ENCODE peak calls at places on chromosomes 4 and X, in seven cellular contexts. One of them, this sample, is unnamed.

GRCh38 chr4:168537556-168537955 is 40.7 kb downstream of the PALLD start:
- DNase-seq in suprapubic skin: no peak
- DNase-seq in heart right ventricle: no peak
- DNase-seq in GM13976: no peak
- DNase-seq in tibial nerve: no peak
- DNase-seq in neural crest cell: no peak
- DNase-seq in foreskin keratinocyte: no peak
- DNase-seq in this sample: no peak

GRCh38 chr4:72365016-72365415 is 204.0 kb downstream of the ADAMTS3 start:
- DNase-seq in suprapubic skin: no peak
- DNase-seq in heart right ventricle: no peak
- DNase-seq in GM13976: no peak
- DNase-seq in tibial nerve: no peak
- DNase-seq in neural crest cell: no peak
- DNase-seq in foreskin keratinocyte: no peak
- DNase-seq in this sample: no peak

GRCh38 chr4:129094347-129094746 is 1.0 kb upstream of the SCLT1 start:
- DNase-seq in suprapubic skin: no peak
- DNase-seq in heart right ventricle: no peak
- DNase-seq in GM13976: no peak
- DNase-seq in tibial nerve: no peak
- DNase-seq in neural crest cell: no peak
- DNase-seq in foreskin keratinocyte: no peak
- DNase-seq in this sample: no peak

GRCh38 chr4:48343035-48343434 is 1.7 kb downstream of the SLAIN2 start:
- DNase-seq in suprapubic skin: no peak
- DNase-seq in heart right ventricle: no peak
- DNase-seq in GM13976: no peak
- DNase-seq in tibial nerve: no peak
- DNase-seq in neural crest cell: no peak
- DNase-seq in foreskin keratinocyte: no peak
- DNase-seq in this sample: no peak

GRCh38 chr4:73589887-73590801 is 30.1 kb downstream of the RASSF6 start:
- DNase-seq in suprapubic skin: no peak
- DNase-seq in heart right ventricle: no peak
- DNase-seq in GM13976: peak
- DNase-seq in tibial nerve: no peak
- DNase-seq in neural crest cell: no peak
- DNase-seq in foreskin keratinocyte: no peak
- DNase-seq in this sample: no peak

GRCh38 chr4:82842593-82842992 is 44.0 kb upstream of the SCD5 start:
- DNase-seq in suprapubic skin: no peak
- DNase-seq in heart right ventricle: no peak
- DNase-seq in GM13976: no peak
- DNase-seq in tibial nerve: no peak
- DNase-seq in neural crest cell: no peak
- DNase-seq in foreskin keratinocyte: no peak
- DNase-seq in this sample: no peak

GRCh38 chr4:12692815-12693214 is 791.3 kb downstream of the RAB28 start:
- DNase-seq in suprapubic skin: no peak
- DNase-seq in heart right ventricle: no peak
- DNase-seq in GM13976: no peak
- DNase-seq in tibial nerve: no peak
- DNase-seq in neural crest cell: no peak
- DNase-seq in foreskin keratinocyte: peak
- DNase-seq in this sample: no peak

GRCh38 chr4:30821891-30822612 is 101.9 kb downstream of the PCDH7 start:
- DNase-seq in suprapubic skin: no peak
- DNase-seq in heart right ventricle: no peak
- DNase-seq in GM13976: no peak
- DNase-seq in tibial nerve: no peak
- DNase-seq in neural crest cell: no peak
- DNase-seq in foreskin keratinocyte: peak
- DNase-seq in this sample: no peak

GRCh38 chr4:64272432-64272831 is 136.8 kb downstream of the TECRL start:
- DNase-seq in suprapubic skin: no peak
- DNase-seq in heart right ventricle: peak
- DNase-seq in GM13976: no peak
- DNase-seq in tibial nerve: no peak
- DNase-seq in neural crest cell: no peak
- DNase-seq in foreskin keratinocyte: no peak
- DNase-seq in this sample: no peak

GRCh38 chrX:133921764-133922389 is 63.5 kb downstream of the GPC3 start:
- DNase-seq in suprapubic skin: no peak
- DNase-seq in heart right ventricle: peak
- DNase-seq in GM13976: peak
- DNase-seq in tibial nerve: no peak
- DNase-seq in neural crest cell: peak
- DNase-seq in foreskin keratinocyte: peak
- DNase-seq in this sample: peak

GRCh38 chr4:1411436-1412375 is 5.5 kb upstream of the NKX1-1 start:
- DNase-seq in suprapubic skin: no peak
- DNase-seq in heart right ventricle: no peak
- DNase-seq in GM13976: peak
- DNase-seq in tibial nerve: no peak
- DNase-seq in neural crest cell: no peak
- DNase-seq in foreskin keratinocyte: no peak
- DNase-seq in this sample: no peak

GRCh38 chr4:38917481-38918025 is 49.9 kb downstream of the FAM114A1 start:
- DNase-seq in suprapubic skin: no peak
- DNase-seq in heart right ventricle: no peak
- DNase-seq in GM13976: no peak
- DNase-seq in tibial nerve: no peak
- DNase-seq in neural crest cell: no peak
- DNase-seq in foreskin keratinocyte: no peak
- DNase-seq in this sample: no peak

GRCh38 chrX:18874560-18875255 is 109.2 kb downstream of the PHKA2 start:
- DNase-seq in suprapubic skin: no peak
- DNase-seq in heart right ventricle: no peak
- DNase-seq in GM13976: no peak
- DNase-seq in tibial nerve: no peak
- DNase-seq in neural crest cell: no peak
- DNase-seq in foreskin keratinocyte: no peak
- DNase-seq in this sample: no peak

GRCh38 chrX:130716822-130717405 is 186.1 kb downstream of the ENOX2 start:
- DNase-seq in suprapubic skin: no peak
- DNase-seq in heart right ventricle: no peak
- DNase-seq in GM13976: no peak
- DNase-seq in tibial nerve: no peak
- DNase-seq in neural crest cell: no peak
- DNase-seq in foreskin keratinocyte: no peak
- DNase-seq in this sample: no peak

GRCh38 chr4:158350161-158350560 is 139.9 kb downstream of the TMEM144 start:
- DNase-seq in suprapubic skin: no peak
- DNase-seq in heart right ventricle: no peak
- DNase-seq in GM13976: no peak
- DNase-seq in tibial nerve: no peak
- DNase-seq in neural crest cell: no peak
- DNase-seq in foreskin keratinocyte: no peak
- DNase-seq in this sample: no peak

GRCh38 chr4:81828991-81829390 is 357.3 kb upstream of the RASGEF1B start:
- DNase-seq in suprapubic skin: no peak
- DNase-seq in heart right ventricle: peak
- DNase-seq in GM13976: no peak
- DNase-seq in tibial nerve: no peak
- DNase-seq in neural crest cell: no peak
- DNase-seq in foreskin keratinocyte: no peak
- DNase-seq in this sample: peak

GRCh38 chr4:94507708-94508107 is 56.0 kb downstream of the PDLIM5 start:
- DNase-seq in suprapubic skin: peak
- DNase-seq in heart right ventricle: no peak
- DNase-seq in GM13976: no peak
- DNase-seq in tibial nerve: no peak
- DNase-seq in neural crest cell: no peak
- DNase-seq in foreskin keratinocyte: peak
- DNase-seq in this sample: peak

GRCh38 chrX:19334945-19335626 is 8.6 kb upstream of the PDHA1 start:
- DNase-seq in suprapubic skin: no peak
- DNase-seq in heart right ventricle: no peak
- DNase-seq in GM13976: peak
- DNase-seq in tibial nerve: no peak
- DNase-seq in neural crest cell: no peak
- DNase-seq in foreskin keratinocyte: peak
- DNase-seq in this sample: no peak

GRCh38 chr4:159776915-159777314 is 674.0 kb downstream of the RAPGEF2 start:
- DNase-seq in suprapubic skin: no peak
- DNase-seq in heart right ventricle: no peak
- DNase-seq in GM13976: no peak
- DNase-seq in tibial nerve: no peak
- DNase-seq in neural crest cell: no peak
- DNase-seq in foreskin keratinocyte: no peak
- DNase-seq in this sample: no peak

GRCh38 chr4:163251204-163251603 is 81.2 kb downstream of the NPY1R start:
- DNase-seq in suprapubic skin: no peak
- DNase-seq in heart right ventricle: no peak
- DNase-seq in GM13976: no peak
- DNase-seq in tibial nerve: no peak
- DNase-seq in neural crest cell: no peak
- DNase-seq in foreskin keratinocyte: peak
- DNase-seq in this sample: no peak

GRCh38 chr4:180949825-180950224 is 1293.4 kb upstream of the TENM3 start:
- DNase-seq in suprapubic skin: no peak
- DNase-seq in heart right ventricle: no peak
- DNase-seq in GM13976: no peak
- DNase-seq in tibial nerve: no peak
- DNase-seq in neural crest cell: no peak
- DNase-seq in foreskin keratinocyte: peak
- DNase-seq in this sample: no peak

GRCh38 chrX:24506082-24506481 is 41.0 kb downstream of the PDK3 start:
- DNase-seq in suprapubic skin: no peak
- DNase-seq in heart right ventricle: no peak
- DNase-seq in GM13976: peak
- DNase-seq in tibial nerve: no peak
- DNase-seq in neural crest cell: no peak
- DNase-seq in foreskin keratinocyte: peak
- DNase-seq in this sample: no peak

GRCh38 chr4:7807351-7807921 is 132.2 kb downstream of the AFAP1 start:
- DNase-seq in suprapubic skin: peak
- DNase-seq in heart right ventricle: no peak
- DNase-seq in GM13976: no peak
- DNase-seq in tibial nerve: no peak
- DNase-seq in neural crest cell: no peak
- DNase-seq in foreskin keratinocyte: no peak
- DNase-seq in this sample: no peak

GRCh38 chr4:14265651-14266050 is 638.1 kb upstream of the BOD1L1 start:
- DNase-seq in suprapubic skin: no peak
- DNase-seq in heart right ventricle: no peak
- DNase-seq in GM13976: no peak
- DNase-seq in tibial nerve: no peak
- DNase-seq in neural crest cell: no peak
- DNase-seq in foreskin keratinocyte: no peak
- DNase-seq in this sample: no peak

GRCh38 chrX:43333543-43333942 is 322.6 kb upstream of the MAOA start:
- DNase-seq in suprapubic skin: no peak
- DNase-seq in heart right ventricle: no peak
- DNase-seq in GM13976: no peak
- DNase-seq in tibial nerve: no peak
- DNase-seq in neural crest cell: no peak
- DNase-seq in foreskin keratinocyte: peak
- DNase-seq in this sample: no peak
- TF ChIP-seq CTCF in suprapubic skin: no peak
- TF ChIP-seq CTCF in heart right ventricle: no peak
- TF ChIP-seq CTCF in GM13976: no peak
- TF ChIP-seq CTCF in tibial nerve: no peak
- TF ChIP-seq CTCF in neural crest cell: peak
- TF ChIP-seq CTCF in foreskin keratinocyte: peak
- TF ChIP-seq CTCF in this sample: no peak

GRCh38 chr4:183770900-183771299 is 111.8 kb downstream of the TRAPPC11 start:
- DNase-seq in suprapubic skin: no peak
- DNase-seq in heart right ventricle: no peak
- DNase-seq in GM13976: no peak
- DNase-seq in tibial nerve: no peak
- DNase-seq in neural crest cell: no peak
- DNase-seq in foreskin keratinocyte: no peak
- DNase-seq in this sample: no peak
- TF ChIP-seq CTCF in suprapubic skin: no peak
- TF ChIP-seq CTCF in heart right ventricle: no peak
- TF ChIP-seq CTCF in GM13976: no peak
- TF ChIP-seq CTCF in tibial nerve: no peak
- TF ChIP-seq CTCF in neural crest cell: no peak
- TF ChIP-seq CTCF in foreskin keratinocyte: no peak
- TF ChIP-seq CTCF in this sample: no peak

DNA sequence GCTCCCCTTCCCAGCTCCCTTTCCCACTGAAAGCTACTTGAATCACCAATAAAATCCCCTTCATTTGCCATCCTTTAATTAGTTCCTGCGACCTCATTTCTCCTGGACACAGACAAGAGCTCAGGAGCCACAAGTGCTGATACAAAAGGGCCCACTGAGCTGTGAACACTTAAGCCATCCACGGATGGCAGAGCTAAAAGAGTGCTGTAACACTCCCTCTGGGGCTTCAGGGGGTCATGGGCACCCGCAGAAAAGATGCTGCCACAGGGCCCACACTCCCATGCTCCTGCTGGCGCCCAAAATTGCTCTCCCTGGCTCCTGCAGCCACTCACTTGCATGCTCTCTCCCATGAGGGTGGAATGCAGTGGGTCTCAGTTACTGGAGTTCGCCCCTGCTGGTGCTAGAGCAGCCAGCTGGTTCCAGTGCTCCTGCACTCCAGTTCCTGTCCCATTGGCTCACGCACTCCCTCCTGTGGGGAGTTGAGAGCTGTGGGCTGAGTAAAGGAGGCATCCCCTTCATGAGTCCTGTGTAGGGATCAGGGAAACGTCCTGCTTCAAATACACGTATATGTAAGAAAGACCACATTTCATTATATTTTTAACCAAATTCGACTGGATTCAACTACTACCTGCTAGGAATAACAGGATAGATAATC is 1291.0 kb downstream of the ARAP2 start:
- DNase-seq in suprapubic skin: no peak
- DNase-seq in heart right ventricle: no peak
- DNase-seq in GM13976: no peak
- DNase-seq in tibial nerve: no peak
- DNase-seq in neural crest cell: no peak
- DNase-seq in foreskin keratinocyte: no peak
- DNase-seq in this sample: no peak
- TF ChIP-seq CTCF in suprapubic skin: no peak
- TF ChIP-seq CTCF in heart right ventricle: no peak
- TF ChIP-seq CTCF in GM13976: peak
- TF ChIP-seq CTCF in tibial nerve: no peak
- TF ChIP-seq CTCF in neural crest cell: no peak
- TF ChIP-seq CTCF in foreskin keratinocyte: peak
- TF ChIP-seq CTCF in this sample: no peak

GRCh38 chr4:86657382-86657781 is 63.3 kb downstream of the PTPN13 start:
- DNase-seq in suprapubic skin: no peak
- DNase-seq in heart right ventricle: no peak
- DNase-seq in GM13976: no peak
- DNase-seq in tibial nerve: no peak
- DNase-seq in neural crest cell: no peak
- DNase-seq in foreskin keratinocyte: no peak
- DNase-seq in this sample: no peak

GRCh38 chr4:86652332-86652932 is 58.3 kb downstream of the PTPN13 start:
- DNase-seq in suprapubic skin: no peak
- DNase-seq in heart right ventricle: no peak
- DNase-seq in GM13976: no peak
- DNase-seq in tibial nerve: no peak
- DNase-seq in neural crest cell: no peak
- DNase-seq in foreskin keratinocyte: no peak
- DNase-seq in this sample: no peak

GRCh38 chr4:86657910-86658309 is 63.8 kb downstream of the PTPN13 start:
- DNase-seq in suprapubic skin: no peak
- DNase-seq in heart right ventricle: no peak
- DNase-seq in GM13976: peak
- DNase-seq in tibial nerve: no peak
- DNase-seq in neural crest cell: no peak
- DNase-seq in foreskin keratinocyte: no peak
- DNase-seq in this sample: no peak

GRCh38 chr4:86653237-86653865 is 59.2 kb downstream of the PTPN13 start:
- DNase-seq in suprapubic skin: no peak
- DNase-seq in heart right ventricle: no peak
- DNase-seq in GM13976: no peak
- DNase-seq in tibial nerve: no peak
- DNase-seq in neural crest cell: no peak
- DNase-seq in foreskin keratinocyte: no peak
- DNase-seq in this sample: no peak
- TF ChIP-seq CTCF in suprapubic skin: no peak
- TF ChIP-seq CTCF in heart right ventricle: no peak
- TF ChIP-seq CTCF in GM13976: peak
- TF ChIP-seq CTCF in tibial nerve: no peak
- TF ChIP-seq CTCF in neural crest cell: peak
- TF ChIP-seq CTCF in foreskin keratinocyte: peak
- TF ChIP-seq CTCF in this sample: no peak